ENCODE peak calls at places on chromosomes 1 and 21, in six cellular contexts. T is ascending aorta, W is lower lobe of right lung, P is tibial artery, G is tibial nerve, M is heart left ventricle. J is an unnamed sample. For H3K36me3, the result is how much of the 10 kb centered on the place peaks cover.

GRCh38 chr1:173267453-173267945 is 60.4 kb upstream of the TNFSF4 start:
- DNase-seq in T (no peak), W (no peak), P (no peak), G (no peak), M (no peak), J (peak)

GRCh38 chr1:229557913-229558414 is 543 bp downstream of the ABCB10 start:
- DNase-seq in T (no peak), W (peak), P (peak), G (no peak), M (peak), J (no peak)

GRCh38 chr1:218817747-218818146 is 355.9 kb upstream of the LYPLAL1 start:
- DNase-seq in T (no peak), W (no peak), P (no peak), G (no peak), M (no peak), J (no peak)

GRCh38 chr21:43967981-43968380 is 44.1 kb upstream of the TRAPPC10 start:
- DNase-seq in T (no peak), W (no peak), P (no peak), G (no peak), M (no peak), J (no peak)

GRCh38 chr1:24173638-24174325 is 13.3 kb downstream of the IFNLR1 start:
- DNase-seq in T (no peak), W (no peak), P (no peak), G (no peak), M (no peak), J (no peak)

GRCh38 chr1:111505641-111506119 is 2.2 kb upstream of the ADORA3 start:
- DNase-seq in T (no peak), W (no peak), P (no peak), G (no peak), M (no peak), J (no peak)

GRCh38 chr1:180168786-180169640 is 14.3 kb downstream of the QSOX1 start:
- DNase-seq in T (no peak), W (peak), P (peak), G (no peak), M (no peak), J (peak)

GRCh38 chr1:23369335-23370013 is at the start of gene ZNF436:
- DNase-seq in T (no peak), W (peak), P (peak), G (peak), M (peak), J (peak)

GRCh38 chr1:167262820-167263219 is 42.1 kb downstream of the POU2F1 start:
- DNase-seq in T (no peak), W (no peak), P (no peak), G (no peak), M (no peak), J (no peak)

GRCh38 chr1:95467036-95467435 is 233.0 kb downstream of the RWDD3 start:
- DNase-seq in T (no peak), W (no peak), P (no peak), G (no peak), M (no peak), J (peak)

DNA sequence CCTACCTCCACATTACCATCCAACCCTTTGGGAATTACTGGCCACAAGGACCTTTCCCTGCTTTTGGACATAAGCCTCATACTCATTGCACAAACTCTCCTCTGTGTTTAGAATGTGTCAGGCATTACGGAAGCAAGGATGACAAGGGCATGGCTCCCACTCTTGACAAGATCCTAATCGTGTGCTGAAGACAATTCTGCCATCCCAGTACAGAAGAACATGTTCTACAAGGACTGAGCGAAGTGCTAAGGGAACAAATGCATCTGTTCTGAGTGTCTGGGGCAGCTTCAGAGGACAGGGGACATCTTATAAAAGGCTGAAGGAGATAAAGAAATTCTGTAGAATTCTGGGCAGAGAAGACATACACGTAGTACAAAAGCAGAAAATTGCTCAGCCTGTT is 378.5 kb upstream of the CAMK1G start:
- DNase-seq in T (no peak), W (no peak), P (no peak), G (no peak), M (no peak), J (no peak)
- H3K36me3 ChIP-seq in T (under half), W (under half), P (under half), G (under half), M (under half), J (under half)

GRCh38 chr1:245822997-245823396 is 668.2 kb downstream of the KIF26B start:
- DNase-seq in T (no peak), W (no peak), P (no peak), G (no peak), M (no peak), J (peak)

GRCh38 chr1:245829194-245829593 is 674.4 kb downstream of the KIF26B start:
- DNase-seq in T (no peak), W (no peak), P (no peak), G (no peak), M (no peak), J (no peak)

GRCh38 chr1:245823408-245824147 is 668.8 kb downstream of the KIF26B start:
- DNase-seq in T (no peak), W (no peak), P (no peak), G (no peak), M (no peak), J (no peak)

GRCh38 chr1:245827306-245827705 is 672.5 kb downstream of the KIF26B start:
- DNase-seq in T (no peak), W (no peak), P (no peak), G (no peak), M (no peak), J (no peak)

DNA sequence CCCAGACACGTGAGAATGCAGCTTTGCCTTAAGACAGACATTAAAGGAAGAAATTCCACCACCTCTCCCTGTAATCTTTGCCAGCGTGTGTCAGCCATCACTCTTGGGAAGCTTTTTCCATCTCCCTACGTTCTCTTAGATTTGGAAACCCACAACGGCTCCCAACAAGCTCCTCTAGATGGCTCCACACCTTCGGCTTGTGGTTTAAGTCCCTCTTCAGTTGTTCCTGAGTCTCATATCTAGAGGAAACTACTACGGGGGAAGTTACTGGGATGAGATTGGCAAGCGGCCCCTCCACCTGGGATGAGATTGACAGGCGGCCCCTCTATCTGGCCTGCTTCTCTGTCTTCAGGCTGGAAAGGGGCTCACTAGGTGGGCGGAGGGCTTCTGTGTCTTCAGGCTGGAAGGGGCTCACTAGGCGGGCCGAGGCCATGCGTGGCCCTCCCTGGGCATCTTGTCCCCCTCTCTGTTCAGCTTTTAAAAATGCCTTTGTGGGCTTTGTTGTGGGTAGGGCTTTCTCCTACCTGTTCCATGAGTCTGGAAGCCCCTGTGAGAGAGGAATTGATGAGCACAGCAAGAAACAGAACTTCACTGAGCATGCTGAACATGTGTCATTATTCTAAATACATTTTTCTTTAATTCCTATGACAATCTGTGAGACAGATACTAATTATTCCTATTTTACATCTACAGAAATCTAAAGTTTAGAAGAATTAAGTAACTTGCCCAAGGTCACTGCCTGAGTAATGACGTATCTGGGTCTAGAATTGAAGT is 670.5 kb downstream of the KIF26B start:
- DNase-seq in T (no peak), W (no peak), P (no peak), G (no peak), M (no peak), J (no peak)
- TF ChIP-seq CTCF in T (no peak), W (peak), P (no peak), G (no peak), M (peak), J (no peak)

GRCh38 chr21:27477321-27477720 is 510.4 kb upstream of the ADAMTS5 start:
- DNase-seq in T (no peak), W (no peak), P (no peak), G (no peak), M (no peak), J (no peak)

GRCh38 chr21:27475363-27475955 is 508.6 kb upstream of the ADAMTS5 start:
- DNase-seq in T (no peak), W (no peak), P (no peak), G (no peak), M (no peak), J (no peak)

GRCh38 chr21:27476696-27477095 is 509.8 kb upstream of the ADAMTS5 start:
- DNase-seq in T (no peak), W (no peak), P (no peak), G (no peak), M (no peak), J (no peak)

DNA sequence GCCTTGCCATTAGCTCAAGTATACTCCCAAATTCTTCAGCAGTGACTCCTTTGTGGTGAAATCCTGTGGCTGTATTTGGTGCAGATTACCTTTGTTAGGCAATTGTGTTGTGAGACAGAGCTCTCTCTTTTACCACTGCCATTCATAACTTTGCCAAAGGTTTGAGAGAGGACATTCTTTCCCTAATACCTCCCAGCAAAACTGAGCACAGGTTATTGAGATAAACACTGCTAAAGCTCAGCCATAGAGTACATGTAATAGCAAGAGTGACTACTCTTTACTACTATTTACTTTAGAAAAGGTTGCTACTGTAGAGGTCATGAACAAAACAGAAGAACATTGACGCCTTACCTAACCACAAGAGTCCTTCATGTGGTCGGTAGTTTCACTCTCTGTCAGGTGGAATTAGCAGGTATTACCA is 514.0 kb upstream of the ADAMTS5 start:
- DNase-seq in T (no peak), W (no peak), P (no peak), G (no peak), M (no peak), J (peak)
- H3K36me3 ChIP-seq in T (under half), W (under half), P (under half), G (under half), M (under half), J (under half)

GRCh38 chr1:209556159-209556690 is 27.3 kb upstream of the CAMK1G start:
- DNase-seq in T (no peak), W (no peak), P (no peak), G (no peak), M (no peak), J (no peak)

GRCh38 chr1:209557216-209557615 is 26.3 kb upstream of the CAMK1G start:
- DNase-seq in T (no peak), W (no peak), P (no peak), G (no peak), M (no peak), J (no peak)

GRCh38 chr1:209560952-209561351 is 22.6 kb upstream of the CAMK1G start:
- DNase-seq in T (no peak), W (no peak), P (no peak), G (no peak), M (no peak), J (no peak)

GRCh38 chr1:209561561-209561960 is 22.0 kb upstream of the CAMK1G start:
- DNase-seq in T (no peak), W (no peak), P (no peak), G (no peak), M (no peak), J (no peak)

DNA sequence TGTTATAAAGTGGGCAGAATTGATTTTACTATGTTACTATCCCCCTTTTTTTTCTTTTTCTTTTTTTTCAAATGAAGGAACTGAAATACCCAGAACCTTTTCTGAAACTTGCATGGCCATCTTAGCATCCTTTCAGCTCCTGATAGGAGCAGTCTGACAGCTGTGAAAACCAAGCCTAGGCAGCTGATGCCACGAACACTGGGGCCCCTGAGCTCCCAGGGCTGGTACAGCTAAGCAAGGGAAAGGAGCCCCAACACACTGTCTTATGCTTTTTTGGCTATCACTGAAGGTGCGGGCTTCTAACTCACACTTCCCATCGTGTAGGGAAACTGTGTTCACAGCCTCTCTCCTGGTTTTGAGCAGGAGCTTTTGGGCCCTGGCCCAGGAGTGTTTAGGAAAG is 23.0 kb upstream of the CAMK1G start:
- DNase-seq in T (no peak), W (no peak), P (no peak), G (no peak), M (no peak), J (no peak)
- TF ChIP-seq CTCF in T (no peak), W (no peak), P (no peak), G (no peak), M (no peak), J (no peak)

GRCh38 chr1:35914706-35915105 is 16.2 kb upstream of the AGO3 start:
- DNase-seq in T (no peak), W (no peak), P (no peak), G (no peak), M (no peak), J (no peak)
- H3K36me3 ChIP-seq in T (half or more), W (half or more), P (half or more), G (half or more), M (under half), J (under half)

GRCh38 chr21:29267666-29268065 is 31.1 kb upstream of the BACH1 start:
- DNase-seq in T (no peak), W (no peak), P (no peak), G (no peak), M (no peak), J (no peak)
- TF ChIP-seq CTCF in T (no peak), W (no peak), P (no peak), G (no peak), M (no peak), J (no peak)

GRCh38 chr1:12244078-12244477 is 14.2 kb downstream of the VPS13D start:
- DNase-seq in T (no peak), W (no peak), P (no peak), G (no peak), M (no peak), J (peak)

GRCh38 chr1:12245116-12245515 is 15.3 kb downstream of the VPS13D start:
- DNase-seq in T (no peak), W (no peak), P (no peak), G (no peak), M (no peak), J (no peak)

GRCh38 chr1:12244585-12244984 is 14.8 kb downstream of the VPS13D start:
- DNase-seq in T (no peak), W (no peak), P (no peak), G (no peak), M (no peak), J (peak)

GRCh38 chr1:12245733-12246132 is 15.9 kb downstream of the VPS13D start:
- DNase-seq in T (no peak), W (no peak), P (no peak), G (no peak), M (no peak), J (no peak)

DNA sequence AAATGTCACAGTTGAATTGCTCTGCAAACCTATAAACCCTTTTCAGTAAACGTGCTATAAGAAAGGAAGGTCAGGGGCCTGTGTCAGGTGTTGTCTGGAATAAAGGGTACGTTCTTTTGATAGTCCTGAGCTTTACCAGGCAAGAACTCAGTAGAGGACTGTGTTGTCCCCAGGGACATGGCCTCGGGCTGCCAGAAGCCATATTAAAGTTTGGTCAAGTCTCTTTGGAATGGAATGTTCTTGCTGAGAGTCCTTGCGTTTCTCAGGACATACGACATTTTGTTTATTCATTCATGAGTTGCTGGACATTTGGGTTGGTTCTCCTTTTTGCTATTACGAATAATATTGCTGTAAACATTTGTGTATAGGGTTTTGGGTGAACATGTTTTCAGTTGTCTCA is 16.8 kb downstream of the VPS13D start:
- DNase-seq in T (no peak), W (no peak), P (peak), G (no peak), M (no peak), J (no peak)
- H3K36me3 ChIP-seq in T (half or more), W (half or more), P (half or more), G (half or more), M (under half), J (under half)

GRCh38 chr1:191685669-191686068 is 472.6 kb upstream of the RGS18 start:
- DNase-seq in T (no peak), W (no peak), P (no peak), G (no peak), M (no peak), J (no peak)
- TF ChIP-seq CTCF in T (no peak), W (no peak), P (no peak), G (no peak), M (no peak), J (no peak)

J was measured in bronchial epithelial cell.